ENCODE peak calls at places on chromosomes 13 and 19, in eight cellular contexts. One of them, this sample, is unnamed.

GRCh38 chr19:15296841-15297415 is 35.4 kb downstream of the BRD4 start:
- DNase-seq in astrocyte: no peak
- DNase-seq in Peyer's patch: no peak
- DNase-seq in foreskin fibroblast: no peak
- DNase-seq in fibroblast of villous mesenchyme: peak; percentile 54
- DNase-seq in A549: no peak
- DNase-seq in BJ: no peak
- DNase-seq in fibroblast of lung: no peak
- DNase-seq in this sample: no peak

GRCh38 chr19:39479916-39480315 is 722 bp upstream of the TIMM50 start:
- DNase-seq in astrocyte: no peak
- DNase-seq in Peyer's patch: no peak
- DNase-seq in foreskin fibroblast: no peak
- DNase-seq in fibroblast of villous mesenchyme: no peak
- DNase-seq in A549: no peak
- DNase-seq in BJ: no peak
- DNase-seq in fibroblast of lung: no peak
- DNase-seq in this sample: no peak

GRCh38 chr13:109146912-109147624 is 517.7 kb downstream of the MYO16 start:
- DNase-seq in astrocyte: peak; percentile 96
- DNase-seq in Peyer's patch: no peak
- DNase-seq in foreskin fibroblast: peak; percentile 94
- DNase-seq in fibroblast of villous mesenchyme: peak; percentile 83
- DNase-seq in A549: peak; percentile 91
- DNase-seq in BJ: peak; percentile 71
- DNase-seq in fibroblast of lung: peak; percentile 96
- DNase-seq in this sample: no peak

GRCh38 chr13:108621421-108621820 is 8.0 kb upstream of the MYO16 start:
- DNase-seq in astrocyte: no peak
- DNase-seq in Peyer's patch: no peak
- DNase-seq in foreskin fibroblast: no peak
- DNase-seq in fibroblast of villous mesenchyme: no peak
- DNase-seq in A549: no peak
- DNase-seq in BJ: no peak
- DNase-seq in fibroblast of lung: no peak
- DNase-seq in this sample: no peak

GRCh38 chr13:111344471-111345191 is 24.2 kb downstream of the TEX29 start:
- DNase-seq in astrocyte: peak; percentile 47
- DNase-seq in Peyer's patch: no peak
- DNase-seq in foreskin fibroblast: peak; percentile 78
- DNase-seq in fibroblast of villous mesenchyme: peak; percentile 77
- DNase-seq in A549: peak; percentile 6
- DNase-seq in BJ: no peak
- DNase-seq in fibroblast of lung: peak; percentile 65
- DNase-seq in this sample: no peak

GRCh38 chr13:111636271-111636670 is 315.8 kb downstream of the TEX29 start:
- DNase-seq in astrocyte: no peak
- DNase-seq in Peyer's patch: no peak
- DNase-seq in foreskin fibroblast: no peak
- DNase-seq in fibroblast of villous mesenchyme: no peak
- DNase-seq in A549: no peak
- DNase-seq in BJ: no peak
- DNase-seq in fibroblast of lung: no peak
- DNase-seq in this sample: no peak

GRCh38 chr19:40255619-40256166 is 29.2 kb upstream of the CCNP start:
- DNase-seq in astrocyte: no peak
- DNase-seq in Peyer's patch: no peak
- DNase-seq in foreskin fibroblast: no peak
- DNase-seq in fibroblast of villous mesenchyme: no peak
- DNase-seq in A549: no peak
- DNase-seq in BJ: no peak
- DNase-seq in fibroblast of lung: no peak
- DNase-seq in this sample: no peak

GRCh38 chr13:113794764-113795173 is 35.7 kb downstream of the TMEM255B start:
- DNase-seq in astrocyte: no peak
- DNase-seq in Peyer's patch: no peak
- DNase-seq in foreskin fibroblast: no peak
- DNase-seq in fibroblast of villous mesenchyme: no peak
- DNase-seq in A549: no peak
- DNase-seq in BJ: no peak
- DNase-seq in fibroblast of lung: no peak
- DNase-seq in this sample: no peak

GRCh38 chr13:37058801-37059135 is 720 bp downstream of the SUPT20H start:
- DNase-seq in astrocyte: no peak
- DNase-seq in Peyer's patch: peak; percentile 38
- DNase-seq in foreskin fibroblast: no peak
- DNase-seq in fibroblast of villous mesenchyme: no peak
- DNase-seq in A549: no peak
- DNase-seq in BJ: peak; percentile 4
- DNase-seq in fibroblast of lung: peak; percentile 38
- DNase-seq in this sample: no peak

GRCh38 chr19:44539236-44539819 is 9.9 kb upstream of the CEACAM20 start:
- DNase-seq in astrocyte: no peak
- DNase-seq in Peyer's patch: no peak
- DNase-seq in foreskin fibroblast: peak; percentile 23
- DNase-seq in fibroblast of villous mesenchyme: no peak
- DNase-seq in A549: no peak
- DNase-seq in BJ: no peak
- DNase-seq in fibroblast of lung: no peak
- DNase-seq in this sample: no peak

GRCh38 chr13:100124265-100124664 is 35.4 kb downstream of the PCCA start:
- DNase-seq in astrocyte: peak; percentile 38
- DNase-seq in Peyer's patch: no peak
- DNase-seq in foreskin fibroblast: no peak
- DNase-seq in fibroblast of villous mesenchyme: no peak
- DNase-seq in A549: no peak
- DNase-seq in BJ: no peak
- DNase-seq in fibroblast of lung: peak; percentile 51
- DNase-seq in this sample: no peak

GRCh38 chr13:68056816-68057710 is 826.9 kb upstream of the PCDH9 start:
- DNase-seq in astrocyte: peak; percentile 84
- DNase-seq in Peyer's patch: no peak
- DNase-seq in foreskin fibroblast: no peak
- DNase-seq in fibroblast of villous mesenchyme: peak; percentile 28
- DNase-seq in A549: peak; percentile 84
- DNase-seq in BJ: no peak
- DNase-seq in fibroblast of lung: peak; percentile 88
- DNase-seq in this sample: no peak

GRCh38 chr19:58558066-58558622 is at the start of gene UBE2M:
- DNase-seq in astrocyte: peak; percentile 31
- DNase-seq in Peyer's patch: peak; percentile 48
- DNase-seq in foreskin fibroblast: no peak
- DNase-seq in fibroblast of villous mesenchyme: peak; percentile 62
- DNase-seq in A549: peak; percentile 42
- DNase-seq in BJ: no peak
- DNase-seq in fibroblast of lung: peak; percentile 51
- DNase-seq in this sample: no peak

GRCh38 chr13:38202730-38203129 is 146.9 kb upstream of the UFM1 start:
- DNase-seq in astrocyte: peak; percentile 88
- DNase-seq in Peyer's patch: no peak
- DNase-seq in foreskin fibroblast: no peak
- DNase-seq in fibroblast of villous mesenchyme: peak; percentile 11
- DNase-seq in A549: no peak
- DNase-seq in BJ: peak; percentile 19
- DNase-seq in fibroblast of lung: peak; percentile 89
- DNase-seq in this sample: no peak

GRCh38 chr19:47699360-47699917 is 13.8 kb upstream of the EHD2 start:
- DNase-seq in astrocyte: no peak
- DNase-seq in Peyer's patch: peak; percentile 30
- DNase-seq in foreskin fibroblast: no peak
- DNase-seq in fibroblast of villous mesenchyme: peak; percentile 36
- DNase-seq in A549: peak; percentile 73
- DNase-seq in BJ: no peak
- DNase-seq in fibroblast of lung: no peak
- DNase-seq in this sample: peak; percentile 68

GRCh38 chr19:56995298-56995697 is 124.5 kb upstream of the USP29 start:
- DNase-seq in astrocyte: no peak
- DNase-seq in Peyer's patch: no peak
- DNase-seq in foreskin fibroblast: no peak
- DNase-seq in fibroblast of villous mesenchyme: no peak
- DNase-seq in A549: no peak
- DNase-seq in BJ: no peak
- DNase-seq in fibroblast of lung: no peak
- DNase-seq in this sample: no peak

GRCh38 chr19:8423821-8424223 is 10.7 kb downstream of the MARCHF2 start:
- DNase-seq in astrocyte: peak; percentile 95
- DNase-seq in Peyer's patch: peak; percentile 56
- DNase-seq in foreskin fibroblast: peak; percentile 94
- DNase-seq in fibroblast of villous mesenchyme: peak; percentile 99
- DNase-seq in A549: peak; percentile 93
- DNase-seq in BJ: peak; percentile 93
- DNase-seq in fibroblast of lung: peak; percentile 96
- DNase-seq in this sample: no peak

GRCh38 chr13:101576452-101576851 is 124.0 kb downstream of the ITGBL1 start:
- DNase-seq in astrocyte: peak; percentile 54
- DNase-seq in Peyer's patch: no peak
- DNase-seq in foreskin fibroblast: peak; percentile 54
- DNase-seq in fibroblast of villous mesenchyme: peak; percentile 67
- DNase-seq in A549: peak; percentile 8
- DNase-seq in BJ: no peak
- DNase-seq in fibroblast of lung: peak; percentile 61
- DNase-seq in this sample: no peak

GRCh38 chr13:68025604-68026003 is 795.5 kb upstream of the PCDH9 start:
- DNase-seq in astrocyte: no peak
- DNase-seq in Peyer's patch: no peak
- DNase-seq in foreskin fibroblast: no peak
- DNase-seq in fibroblast of villous mesenchyme: no peak
- DNase-seq in A549: no peak
- DNase-seq in BJ: no peak
- DNase-seq in fibroblast of lung: no peak
- DNase-seq in this sample: no peak

GRCh38 chr13:92821324-92821723 is 405.3 kb upstream of the GPC6 start:
- DNase-seq in astrocyte: no peak
- DNase-seq in Peyer's patch: no peak
- DNase-seq in foreskin fibroblast: no peak
- DNase-seq in fibroblast of villous mesenchyme: no peak
- DNase-seq in A549: no peak
- DNase-seq in BJ: no peak
- DNase-seq in fibroblast of lung: no peak
- DNase-seq in this sample: no peak

GRCh38 chr13:26050568-26051230 is 1.1 kb downstream of the SHISA2 start:
- DNase-seq in astrocyte: peak; percentile 22
- DNase-seq in Peyer's patch: no peak
- DNase-seq in foreskin fibroblast: no peak
- DNase-seq in fibroblast of villous mesenchyme: no peak
- DNase-seq in A549: peak; percentile 2
- DNase-seq in BJ: no peak
- DNase-seq in fibroblast of lung: peak; percentile 48
- DNase-seq in this sample: no peak

GRCh38 chr13:113507564-113508210 is 17.2 kb upstream of the DCUN1D2 start:
- DNase-seq in astrocyte: no peak
- DNase-seq in Peyer's patch: no peak
- DNase-seq in foreskin fibroblast: no peak
- DNase-seq in fibroblast of villous mesenchyme: no peak
- DNase-seq in A549: no peak
- DNase-seq in BJ: no peak
- DNase-seq in fibroblast of lung: no peak
- DNase-seq in this sample: no peak

GRCh38 chr13:48661112-48661511 is 7.4 kb downstream of the CYSLTR2 start:
- DNase-seq in astrocyte: no peak
- DNase-seq in Peyer's patch: no peak
- DNase-seq in foreskin fibroblast: no peak
- DNase-seq in fibroblast of villous mesenchyme: no peak
- DNase-seq in A549: no peak
- DNase-seq in BJ: no peak
- DNase-seq in fibroblast of lung: no peak
- DNase-seq in this sample: no peak

GRCh38 chr13:87821512-87821911 is 150.3 kb downstream of the SLITRK5 start:
- DNase-seq in astrocyte: no peak
- DNase-seq in Peyer's patch: no peak
- DNase-seq in foreskin fibroblast: no peak
- DNase-seq in fibroblast of villous mesenchyme: no peak
- DNase-seq in A549: no peak
- DNase-seq in BJ: no peak
- DNase-seq in fibroblast of lung: no peak
- DNase-seq in this sample: no peak

GRCh38 chr19:16896913-16897571 is 8.2 kb downstream of the F2RL3 start:
- DNase-seq in astrocyte: peak; percentile 84
- DNase-seq in Peyer's patch: peak; percentile 86
- DNase-seq in foreskin fibroblast: peak; percentile 89
- DNase-seq in fibroblast of villous mesenchyme: peak; percentile 98
- DNase-seq in A549: peak; percentile 80
- DNase-seq in BJ: peak; percentile 70
- DNase-seq in fibroblast of lung: peak; percentile 91
- DNase-seq in this sample: peak; percentile 97
- H3K4me3 ChIP-seq in astrocyte: peak overlapping the region; percentile 57
- H3K4me3 ChIP-seq in Peyer's patch: peak overlapping the region; percentile 57
- H3K4me3 ChIP-seq in foreskin fibroblast: peak overlapping the region; percentile 61
- H3K4me3 ChIP-seq in fibroblast of villous mesenchyme: peak overlapping the region; percentile 67
- H3K4me3 ChIP-seq in A549: peak overlapping the region; percentile 33
- H3K4me3 ChIP-seq in BJ: peak overlapping the region; percentile 67
- H3K4me3 ChIP-seq in fibroblast of lung: peak overlapping the region; percentile 42
- H3K4me3 ChIP-seq in this sample: peak overlapping the region; percentile 71

GRCh38 chr19:18488838-18489626 is 32.8 kb downstream of the ELL start:
- DNase-seq in astrocyte: no peak
- DNase-seq in Peyer's patch: no peak
- DNase-seq in foreskin fibroblast: no peak
- DNase-seq in fibroblast of villous mesenchyme: peak; percentile 51
- DNase-seq in A549: peak; percentile 45
- DNase-seq in BJ: no peak
- DNase-seq in fibroblast of lung: no peak
- DNase-seq in this sample: no peak
- TF ChIP-seq CTCF in astrocyte: no peak
- TF ChIP-seq CTCF in Peyer's patch: no peak
- TF ChIP-seq CTCF in foreskin fibroblast: peak; percentile 4
- TF ChIP-seq CTCF in fibroblast of villous mesenchyme: peak; percentile 49
- TF ChIP-seq CTCF in A549: no peak
- TF ChIP-seq CTCF in BJ: peak; percentile 28
- TF ChIP-seq CTCF in fibroblast of lung: peak; percentile 27
- TF ChIP-seq CTCF in this sample: no peak

DNA sequence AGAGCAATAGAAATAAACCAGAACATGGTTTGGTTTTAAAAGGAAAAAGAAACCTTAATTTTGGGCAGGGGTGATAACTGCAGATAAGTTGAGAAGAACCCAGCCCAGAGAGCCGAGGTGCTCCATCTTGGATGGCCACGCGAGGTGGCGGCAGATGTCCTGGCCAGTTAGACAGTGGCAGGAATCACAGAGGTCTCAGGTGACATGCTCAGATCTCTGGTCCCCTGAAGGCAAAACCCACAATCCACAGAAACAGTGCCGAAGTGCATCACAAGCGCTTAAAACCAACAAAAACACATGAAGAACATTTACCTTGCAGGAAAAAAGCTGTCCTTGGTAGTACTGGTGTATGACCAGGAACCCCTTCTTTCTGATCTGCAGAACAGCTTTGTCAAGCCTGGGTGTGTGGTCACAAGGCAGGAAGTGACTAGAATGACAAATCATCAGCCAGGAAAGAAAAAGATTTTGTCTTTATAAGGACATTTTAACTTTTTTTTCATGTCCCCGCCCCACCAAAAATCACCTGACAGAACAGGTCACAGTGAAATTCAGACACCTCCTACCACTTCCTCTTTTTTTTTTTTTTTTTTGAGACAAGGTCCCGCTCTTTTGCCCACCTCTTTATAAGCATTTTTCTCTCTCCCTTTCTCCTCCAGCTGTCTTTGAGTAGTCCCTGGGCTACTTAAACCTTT is at the start of gene LCP1:
- DNase-seq in astrocyte: no peak
- DNase-seq in Peyer's patch: peak; percentile 84
- DNase-seq in foreskin fibroblast: no peak
- DNase-seq in fibroblast of villous mesenchyme: no peak
- DNase-seq in A549: no peak
- DNase-seq in BJ: no peak
- DNase-seq in fibroblast of lung: no peak
- DNase-seq in this sample: peak; percentile 96
- H3K4me3 ChIP-seq in astrocyte: no peak within 1 kb of the TSS
- H3K4me3 ChIP-seq in Peyer's patch: peak within 1 kb of the TSS; percentile 50
- H3K4me3 ChIP-seq in foreskin fibroblast: no peak within 1 kb of the TSS
- H3K4me3 ChIP-seq in fibroblast of villous mesenchyme: no peak within 1 kb of the TSS
- H3K4me3 ChIP-seq in A549: no peak within 1 kb of the TSS
- H3K4me3 ChIP-seq in BJ: no peak within 1 kb of the TSS
- H3K4me3 ChIP-seq in fibroblast of lung: no peak within 1 kb of the TSS
- H3K4me3 ChIP-seq in this sample: peak within 1 kb of the TSS; percentile 95

GRCh38 chr19:2719910-2720776 is 1.0 kb downstream of the DIRAS1 start:
- DNase-seq in astrocyte: peak; percentile 8
- DNase-seq in Peyer's patch: no peak
- DNase-seq in foreskin fibroblast: peak; percentile 27
- DNase-seq in fibroblast of villous mesenchyme: no peak
- DNase-seq in A549: no peak
- DNase-seq in BJ: no peak
- DNase-seq in fibroblast of lung: peak; percentile 27
- DNase-seq in this sample: no peak
- TF ChIP-seq CTCF in astrocyte: no peak
- TF ChIP-seq CTCF in Peyer's patch: no peak
- TF ChIP-seq CTCF in foreskin fibroblast: no peak
- TF ChIP-seq CTCF in fibroblast of villous mesenchyme: no peak
- TF ChIP-seq CTCF in A549: no peak
- TF ChIP-seq CTCF in BJ: peak; percentile 18
- TF ChIP-seq CTCF in fibroblast of lung: no peak
- TF ChIP-seq CTCF in this sample: no peak